ENCODE peak calls at places on chromosome 19, in eight cellular contexts. One of them, this sample, is unnamed.
A peak's percentile ranks its signal among the peaks of the same experiment; 100 is the strongest.

GRCh38 chr19:44814132-44814470 is 5.2 kb downstream of the BCAM start:
- DNase-seq in astrocyte: no peak
- DNase-seq in CD8-positive, alpha-beta T cell: no peak
- DNase-seq in GM12878: no peak
- DNase-seq in gastrocnemius medialis: no peak
- DNase-seq in uterus: no peak
- DNase-seq in CD8-positive, alpha-beta memory T cell: no peak
- DNase-seq in adrenal gland: no peak
- DNase-seq in this sample: no peak

GRCh38 chr19:45607071-45608029 is 5.3 kb upstream of the GPR4 start:
- DNase-seq in astrocyte: peak; percentile 23
- DNase-seq in CD8-positive, alpha-beta T cell: peak; percentile 43
- DNase-seq in GM12878: no peak
- DNase-seq in gastrocnemius medialis: peak; percentile 19
- DNase-seq in uterus: peak; percentile 70
- DNase-seq in CD8-positive, alpha-beta memory T cell: peak; percentile 62
- DNase-seq in adrenal gland: peak; percentile 84
- DNase-seq in this sample: peak; percentile 64

GRCh38 chr19:10603873-10604459 is 16.9 kb upstream of the AP1M2 start:
- DNase-seq in astrocyte: no peak
- DNase-seq in CD8-positive, alpha-beta T cell: peak; percentile 54
- DNase-seq in GM12878: peak; percentile 70
- DNase-seq in gastrocnemius medialis: no peak
- DNase-seq in uterus: no peak
- DNase-seq in CD8-positive, alpha-beta memory T cell: peak; percentile 63
- DNase-seq in adrenal gland: no peak
- DNase-seq in this sample: peak; percentile 36

GRCh38 chr19:50322234-50322633 is 6.9 kb downstream of the KCNC3 start:
- DNase-seq in astrocyte: no peak
- DNase-seq in CD8-positive, alpha-beta T cell: no peak
- DNase-seq in GM12878: no peak
- DNase-seq in gastrocnemius medialis: no peak
- DNase-seq in uterus: no peak
- DNase-seq in CD8-positive, alpha-beta memory T cell: no peak
- DNase-seq in adrenal gland: no peak
- DNase-seq in this sample: no peak

GRCh38 chr19:11064831-11065303 is 24.4 kb upstream of the LDLR start:
- DNase-seq in astrocyte: no peak
- DNase-seq in CD8-positive, alpha-beta T cell: no peak
- DNase-seq in GM12878: no peak
- DNase-seq in gastrocnemius medialis: no peak
- DNase-seq in uterus: no peak
- DNase-seq in CD8-positive, alpha-beta memory T cell: no peak
- DNase-seq in adrenal gland: peak; percentile 91
- DNase-seq in this sample: no peak

GRCh38 chr19:40424637-40425449 is 949 bp downstream of the SERTAD1 start:
- DNase-seq in astrocyte: no peak
- DNase-seq in CD8-positive, alpha-beta T cell: no peak
- DNase-seq in GM12878: no peak
- DNase-seq in gastrocnemius medialis: peak; percentile 45
- DNase-seq in uterus: no peak
- DNase-seq in CD8-positive, alpha-beta memory T cell: no peak
- DNase-seq in adrenal gland: no peak
- DNase-seq in this sample: no peak

GRCh38 chr19:50790898-50791562 is 815 bp downstream of the ACP4 start:
- DNase-seq in astrocyte: no peak
- DNase-seq in CD8-positive, alpha-beta T cell: no peak
- DNase-seq in GM12878: no peak
- DNase-seq in gastrocnemius medialis: no peak
- DNase-seq in uterus: no peak
- DNase-seq in CD8-positive, alpha-beta memory T cell: no peak
- DNase-seq in adrenal gland: no peak
- DNase-seq in this sample: no peak

GRCh38 chr19:20028611-20029010 is 10.7 kb downstream of the ZNF682 start:
- DNase-seq in astrocyte: no peak
- DNase-seq in CD8-positive, alpha-beta T cell: no peak
- DNase-seq in GM12878: no peak
- DNase-seq in gastrocnemius medialis: no peak
- DNase-seq in uterus: no peak
- DNase-seq in CD8-positive, alpha-beta memory T cell: no peak
- DNase-seq in adrenal gland: no peak
- DNase-seq in this sample: no peak

GRCh38 chr19:35899547-35900214 is 659 bp downstream of the NFKBID start:
- DNase-seq in astrocyte: peak; percentile 72
- DNase-seq in CD8-positive, alpha-beta T cell: peak; percentile 80
- DNase-seq in GM12878: peak; percentile 78
- DNase-seq in gastrocnemius medialis: peak; percentile 60
- DNase-seq in uterus: peak; percentile 80
- DNase-seq in CD8-positive, alpha-beta memory T cell: peak; percentile 91
- DNase-seq in adrenal gland: peak; percentile 84
- DNase-seq in this sample: peak; percentile 86

GRCh38 chr19:48842744-48843162 is 6.5 kb upstream of the HSD17B14 start:
- DNase-seq in astrocyte: peak; percentile 18
- DNase-seq in CD8-positive, alpha-beta T cell: peak; percentile 62
- DNase-seq in GM12878: no peak
- DNase-seq in gastrocnemius medialis: no peak
- DNase-seq in uterus: peak; percentile 57
- DNase-seq in CD8-positive, alpha-beta memory T cell: peak; percentile 58
- DNase-seq in adrenal gland: no peak
- DNase-seq in this sample: peak; percentile 44

GRCh38 chr19:48608798-48609263 is 2.3 kb downstream of the SPACA4 start:
- DNase-seq in astrocyte: no peak
- DNase-seq in CD8-positive, alpha-beta T cell: peak; percentile 51
- DNase-seq in GM12878: no peak
- DNase-seq in gastrocnemius medialis: no peak
- DNase-seq in uterus: no peak
- DNase-seq in CD8-positive, alpha-beta memory T cell: no peak
- DNase-seq in adrenal gland: peak; percentile 65
- DNase-seq in this sample: no peak

GRCh38 chr19:54191671-54192453 is 754 bp downstream of the TSEN34 start:
- DNase-seq in astrocyte: no peak
- DNase-seq in CD8-positive, alpha-beta T cell: no peak
- DNase-seq in GM12878: no peak
- DNase-seq in gastrocnemius medialis: no peak
- DNase-seq in uterus: no peak
- DNase-seq in CD8-positive, alpha-beta memory T cell: no peak
- DNase-seq in adrenal gland: no peak
- DNase-seq in this sample: no peak

GRCh38 chr19:31220540-31220939 is 128.7 kb downstream of the TSHZ3 start:
- DNase-seq in astrocyte: no peak
- DNase-seq in CD8-positive, alpha-beta T cell: no peak
- DNase-seq in GM12878: no peak
- DNase-seq in gastrocnemius medialis: no peak
- DNase-seq in uterus: no peak
- DNase-seq in CD8-positive, alpha-beta memory T cell: no peak
- DNase-seq in adrenal gland: no peak
- DNase-seq in this sample: no peak

GRCh38 chr19:49801966-49802661 is 11.0 kb downstream of the FUZ start:
- DNase-seq in astrocyte: peak; percentile 73
- DNase-seq in CD8-positive, alpha-beta T cell: no peak
- DNase-seq in GM12878: no peak
- DNase-seq in gastrocnemius medialis: peak; percentile 82
- DNase-seq in uterus: peak; percentile 96
- DNase-seq in CD8-positive, alpha-beta memory T cell: no peak
- DNase-seq in adrenal gland: peak; percentile 98
- DNase-seq in this sample: peak; percentile 96

GRCh38 chr19:17011485-17011884 is 15.1 kb downstream of the CPAMD8 start:
- DNase-seq in astrocyte: no peak
- DNase-seq in CD8-positive, alpha-beta T cell: no peak
- DNase-seq in GM12878: no peak
- DNase-seq in gastrocnemius medialis: no peak
- DNase-seq in uterus: no peak
- DNase-seq in CD8-positive, alpha-beta memory T cell: no peak
- DNase-seq in adrenal gland: no peak
- DNase-seq in this sample: no peak

GRCh38 chr19:19203012-19203856 is at the start of gene NR2C2AP:
- DNase-seq in astrocyte: peak; percentile 67
- DNase-seq in CD8-positive, alpha-beta T cell: peak; percentile 93
- DNase-seq in GM12878: peak; percentile 73
- DNase-seq in gastrocnemius medialis: peak; percentile 85
- DNase-seq in uterus: peak; percentile 91
- DNase-seq in CD8-positive, alpha-beta memory T cell: peak; percentile 92
- DNase-seq in adrenal gland: peak; percentile 92
- DNase-seq in this sample: peak; percentile 88

GRCh38 chr19:53915000-53915399 is 5.9 kb downstream of the CACNG7 start:
- DNase-seq in astrocyte: no peak
- DNase-seq in CD8-positive, alpha-beta T cell: no peak
- DNase-seq in GM12878: no peak
- DNase-seq in gastrocnemius medialis: no peak
- DNase-seq in uterus: no peak
- DNase-seq in CD8-positive, alpha-beta memory T cell: no peak
- DNase-seq in adrenal gland: no peak
- DNase-seq in this sample: no peak

GRCh38 chr19:56720281-56720680 is 48.7 kb upstream of the ZNF835 start:
- DNase-seq in astrocyte: no peak
- DNase-seq in CD8-positive, alpha-beta T cell: no peak
- DNase-seq in GM12878: no peak
- DNase-seq in gastrocnemius medialis: no peak
- DNase-seq in uterus: peak; percentile 30
- DNase-seq in CD8-positive, alpha-beta memory T cell: no peak
- DNase-seq in adrenal gland: peak; percentile 74
- DNase-seq in this sample: no peak

DNA sequence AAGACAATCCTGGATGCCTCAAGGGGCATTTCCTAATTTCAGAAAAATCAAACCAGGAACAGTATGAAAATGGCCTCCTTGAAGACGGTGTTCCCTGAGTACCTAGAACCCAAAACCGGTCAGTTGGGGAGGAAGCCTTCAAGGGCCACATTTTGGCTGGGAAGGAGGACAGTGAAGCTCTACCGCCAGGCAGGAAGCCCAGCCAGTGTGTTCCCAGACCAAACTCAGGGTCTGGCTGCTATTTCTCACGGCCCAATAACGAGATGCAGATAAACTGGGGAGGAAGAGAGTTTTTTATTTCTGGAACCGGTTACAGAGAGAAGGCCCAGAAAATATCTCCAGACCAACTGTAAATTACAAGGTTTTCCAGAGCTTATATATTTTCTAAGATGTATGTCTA is 24.3 kb upstream of the CEACAM21 start:
- DNase-seq in astrocyte: no peak
- DNase-seq in CD8-positive, alpha-beta T cell: no peak
- DNase-seq in GM12878: no peak
- DNase-seq in gastrocnemius medialis: no peak
- DNase-seq in uterus: no peak
- DNase-seq in CD8-positive, alpha-beta memory T cell: no peak
- DNase-seq in adrenal gland: no peak
- DNase-seq in this sample: no peak
- H3K4me3 ChIP-seq in astrocyte: no peak overlapping the region
- H3K4me3 ChIP-seq in CD8-positive, alpha-beta T cell: peak overlapping the region; percentile 67
- H3K4me3 ChIP-seq in GM12878: peak overlapping the region; percentile 83
- H3K4me3 ChIP-seq in gastrocnemius medialis: no peak overlapping the region
- H3K4me3 ChIP-seq in uterus: no peak overlapping the region
- H3K4me3 ChIP-seq in CD8-positive, alpha-beta memory T cell: peak overlapping the region; percentile 88
- H3K4me3 ChIP-seq in adrenal gland: no peak overlapping the region
- H3K4me3 ChIP-seq in this sample: no peak overlapping the region

DNA sequence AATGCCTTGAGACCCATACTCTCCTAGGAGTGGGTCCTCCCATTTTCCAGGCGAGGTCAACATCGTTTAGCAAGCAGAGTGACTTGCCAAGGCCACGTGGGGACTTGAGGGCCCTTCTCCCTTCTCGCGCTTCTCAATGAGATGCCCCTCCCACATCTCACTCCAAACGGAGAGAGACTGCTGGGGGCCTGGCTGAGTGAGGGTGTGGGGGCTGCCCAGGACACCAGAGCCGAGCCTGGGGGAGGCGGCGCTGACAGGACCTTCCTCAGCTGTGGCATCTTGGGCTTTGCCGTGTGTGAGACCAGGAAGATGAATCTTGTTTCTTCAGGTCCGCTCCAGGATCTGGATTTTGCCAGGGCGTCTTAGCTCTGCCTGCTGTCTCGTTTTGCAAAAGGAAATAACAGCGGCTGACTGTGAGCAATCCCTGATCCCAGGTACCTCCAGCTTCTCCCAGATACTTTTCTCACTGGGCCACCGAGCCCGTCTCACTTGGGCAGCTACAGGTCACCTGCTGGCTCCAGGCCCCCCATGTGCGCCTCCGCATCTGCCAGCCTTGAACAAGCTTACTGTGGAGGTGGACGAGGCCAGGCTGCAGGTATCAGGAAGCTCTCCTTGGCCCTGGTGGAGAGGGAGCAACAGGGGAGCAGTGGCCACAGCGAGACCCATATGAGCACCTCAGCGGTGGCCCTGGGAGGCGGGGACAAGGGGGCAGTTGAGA is 6.0 kb downstream of the COX6B2 start:
- DNase-seq in astrocyte: no peak
- DNase-seq in CD8-positive, alpha-beta T cell: no peak
- DNase-seq in GM12878: no peak
- DNase-seq in gastrocnemius medialis: no peak
- DNase-seq in uterus: no peak
- DNase-seq in CD8-positive, alpha-beta memory T cell: no peak
- DNase-seq in adrenal gland: no peak
- DNase-seq in this sample: no peak
- H3K27ac ChIP-seq in astrocyte: no peak overlapping the region
- H3K27ac ChIP-seq in CD8-positive, alpha-beta T cell: no peak overlapping the region
- H3K27ac ChIP-seq in GM12878: no peak overlapping the region
- H3K27ac ChIP-seq in gastrocnemius medialis: no peak overlapping the region
- H3K27ac ChIP-seq in uterus: no peak overlapping the region
- H3K27ac ChIP-seq in CD8-positive, alpha-beta memory T cell: no peak overlapping the region
- H3K27ac ChIP-seq in adrenal gland: no peak overlapping the region
- H3K27ac ChIP-seq in this sample: no peak overlapping the region

DNA sequence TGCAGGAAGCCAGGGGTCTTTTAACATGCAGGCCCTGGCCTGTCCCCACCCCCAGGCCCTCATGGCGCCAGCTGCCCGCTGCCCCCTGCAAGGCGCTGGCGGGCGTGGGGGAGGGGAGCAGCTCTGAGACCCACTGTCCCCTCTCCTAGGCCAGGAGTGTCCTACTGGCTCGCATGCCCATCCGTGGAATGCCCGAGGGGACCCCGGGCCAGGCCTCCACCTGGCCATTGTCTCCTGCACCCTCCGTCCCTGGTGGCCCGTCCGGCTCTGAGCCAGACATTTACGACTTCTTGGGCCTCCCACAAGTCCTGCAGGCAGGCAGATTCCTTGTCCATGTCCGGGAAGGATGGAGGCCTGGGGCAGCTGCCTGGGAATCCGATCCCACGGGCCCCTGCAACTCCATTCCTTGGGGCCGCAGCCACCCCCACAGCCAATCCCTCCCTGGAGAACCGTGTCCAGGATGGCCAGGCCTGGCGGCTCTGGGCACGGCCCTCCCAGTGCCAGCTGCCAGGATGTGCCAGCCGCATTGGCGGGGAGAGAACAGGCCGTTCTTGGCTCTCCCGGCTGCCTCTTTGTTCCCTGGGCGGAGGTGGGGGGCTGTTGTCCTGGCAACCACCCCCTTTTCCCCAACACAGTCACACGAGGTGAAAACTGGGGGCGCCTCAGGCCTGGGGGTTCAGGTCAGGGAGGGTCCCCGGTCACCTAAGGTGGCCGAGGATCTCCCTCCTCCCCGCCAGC is 10.5 kb upstream of the PLIN3 start:
- DNase-seq in astrocyte: no peak
- DNase-seq in CD8-positive, alpha-beta T cell: no peak
- DNase-seq in GM12878: no peak
- DNase-seq in gastrocnemius medialis: peak; percentile 80
- DNase-seq in uterus: no peak
- DNase-seq in CD8-positive, alpha-beta memory T cell: no peak
- DNase-seq in adrenal gland: no peak
- DNase-seq in this sample: peak; percentile 88
- H3K4me3 ChIP-seq in astrocyte: no peak overlapping the region
- H3K4me3 ChIP-seq in CD8-positive, alpha-beta T cell: peak overlapping the region; percentile 11
- H3K4me3 ChIP-seq in GM12878: no peak overlapping the region
- H3K4me3 ChIP-seq in gastrocnemius medialis: peak overlapping the region; percentile 42
- H3K4me3 ChIP-seq in uterus: no peak overlapping the region
- H3K4me3 ChIP-seq in CD8-positive, alpha-beta memory T cell: no peak overlapping the region
- H3K4me3 ChIP-seq in adrenal gland: no peak overlapping the region
- H3K4me3 ChIP-seq in this sample: peak overlapping the region; percentile 27

GRCh38 chr19:1944088-1944915 is 3.3 kb downstream of the CSNK1G2 start:
- DNase-seq in astrocyte: no peak
- DNase-seq in CD8-positive, alpha-beta T cell: no peak
- DNase-seq in GM12878: no peak
- DNase-seq in gastrocnemius medialis: no peak
- DNase-seq in uterus: no peak
- DNase-seq in CD8-positive, alpha-beta memory T cell: no peak
- DNase-seq in adrenal gland: no peak
- DNase-seq in this sample: no peak
- H3K27ac ChIP-seq in astrocyte: no peak overlapping the region
- H3K27ac ChIP-seq in CD8-positive, alpha-beta T cell: peak overlapping the region; percentile 98
- H3K27ac ChIP-seq in GM12878: no peak overlapping the region
- H3K27ac ChIP-seq in gastrocnemius medialis: no peak overlapping the region
- H3K27ac ChIP-seq in uterus: no peak overlapping the region
- H3K27ac ChIP-seq in CD8-positive, alpha-beta memory T cell: no peak overlapping the region
- H3K27ac ChIP-seq in adrenal gland: no peak overlapping the region
- H3K27ac ChIP-seq in this sample: no peak overlapping the region

This sample was measured in tibial artery.